ENCODE peak calls at places on chromosomes 1 and 21, in six cellular contexts. S is stimulated activated CD4-positive, alpha-beta T cell treated with anti-CD3 and anti-CD28 coated beads, TNF-alpha, amount 100 ng/mL, for 1 hour; U is amniotic stem cell; M is AG20443; O is GM23338; N is putamen. D is an unnamed sample.

GRCh38 chr21:38743772-38744529 is 61.8 kb upstream of the ETS2 start:
- DNase-seq in S (no peak), U (no peak), M (no peak), O (no peak), N (no peak), D (no peak)

GRCh38 chr1:76901158-76901767 is 34.0 kb downstream of the ST6GALNAC5 start:
- DNase-seq in S (no peak), U (no peak), M (peak), O (peak), N (no peak), D (peak)

GRCh38 chr21:28142692-28143091 is 850.0 kb downstream of the LTN1 start:
- DNase-seq in S (no peak), U (peak), M (peak), O (no peak), N (no peak), D (peak)

GRCh38 chr1:193325771-193326170 is 139.4 kb upstream of the B3GALT2 start:
- DNase-seq in S (no peak), U (no peak), M (no peak), O (no peak), N (no peak), D (no peak)

GRCh38 chr1:9239622-9240401 is 5.2 kb downstream of the H6PD start:
- DNase-seq in S (no peak), U (peak), M (no peak), O (no peak), N (no peak), D (peak)

GRCh38 chr1:228006793-228007053 is at the start of gene WNT3A:
- DNase-seq in S (no peak), U (no peak), M (no peak), O (no peak), N (no peak), D (no peak)

GRCh38 chr1:3716351-3716750 is 35.9 kb upstream of the CCDC27 start:
- DNase-seq in S (no peak), U (no peak), M (no peak), O (no peak), N (no peak), D (no peak)

GRCh38 chr1:67664048-67664447 is 21.0 kb upstream of the GADD45A start:
- DNase-seq in S (no peak), U (no peak), M (no peak), O (no peak), N (no peak), D (no peak)

GRCh38 chr1:231295938-231296337 is 41.7 kb downstream of the EXOC8 start:
- DNase-seq in S (no peak), U (no peak), M (no peak), O (no peak), N (no peak), D (no peak)

GRCh38 chr1:48025076-48025475 is 27.9 kb upstream of the TRABD2B start:
- DNase-seq in S (no peak), U (no peak), M (no peak), O (no peak), N (no peak), D (no peak)

GRCh38 chr1:39671433-39671792 is 494 bp downstream of the NT5C1A start:
- DNase-seq in S (no peak), U (no peak), M (peak), O (peak), N (no peak), D (no peak)

GRCh38 chr1:232963366-232963765 is 13.0 kb downstream of the NTPCR start:
- DNase-seq in S (no peak), U (no peak), M (no peak), O (no peak), N (no peak), D (no peak)

GRCh38 chr1:159943908-159944622 is 1.3 kb downstream of the IGSF9 start:
- DNase-seq in S (no peak), U (no peak), M (no peak), O (no peak), N (no peak), D (peak)

GRCh38 chr1:85465099-85465790 is at the start of gene DDAH1:
- DNase-seq in S (no peak), U (no peak), M (peak), O (peak), N (peak), D (peak)

GRCh38 chr1:216531308-216532239 is 108.3 kb upstream of the USH2A start:
- DNase-seq in S (no peak), U (no peak), M (peak), O (peak), N (no peak), D (no peak)

GRCh38 chr1:172342584-172343245 is 77.8 kb upstream of the C1orf105 start:
- DNase-seq in S (no peak), U (no peak), M (no peak), O (no peak), N (no peak), D (no peak)

GRCh38 chr1:230322967-230323547 is 103.1 kb downstream of the PGBD5 start:
- DNase-seq in S (no peak), U (no peak), M (no peak), O (no peak), N (no peak), D (no peak)

GRCh38 chr1:67771776-67772175 is 61.5 kb downstream of the GNG12 start:
- DNase-seq in S (no peak), U (no peak), M (no peak), O (no peak), N (no peak), D (no peak)

GRCh38 chr1:182166321-182166720 is 104.8 kb upstream of the ZNF648 start:
- DNase-seq in S (no peak), U (no peak), M (no peak), O (no peak), N (no peak), D (no peak)

GRCh38 chr1:184387069-184387870 is 441 bp downstream of the C1orf21 start:
- DNase-seq in S (no peak), U (peak), M (peak), O (peak), N (peak), D (peak)

GRCh38 chr1:67052741-67053534 is 1.0 kb downstream of the SLC35D1 start:
- DNase-seq in S (no peak), U (no peak), M (peak), O (peak), N (peak), D (peak)

GRCh38 chr1:9874959-9875635 is 35.0 kb downstream of the CTNNBIP1 start:
- DNase-seq in S (peak), U (peak), M (peak), O (peak), N (peak), D (peak)

GRCh38 chr1:239353536-239353935 is 32.8 kb upstream of the CHRM3 start:
- DNase-seq in S (no peak), U (no peak), M (no peak), O (no peak), N (no peak), D (no peak)

GRCh38 chr21:44977616-44978340 is 37.9 kb downstream of the SLX9 start:
- DNase-seq in S (no peak), U (no peak), M (no peak), O (no peak), N (no peak), D (no peak)

GRCh38 chr21:45220106-45220505 is 67.6 kb downstream of the POFUT2 start:
- DNase-seq in S (no peak), U (no peak), M (no peak), O (no peak), N (no peak), D (peak)

GRCh38 chr1:218390625-218391024 is 45.5 kb downstream of the TGFB2 start:
- DNase-seq in S (no peak), U (no peak), M (no peak), O (no peak), N (no peak), D (peak)

GRCh38 chr1:33089457-33089856 is 8.5 kb downstream of the AZIN2 start:
- DNase-seq in S (no peak), U (no peak), M (no peak), O (no peak), N (no peak), D (no peak)

GRCh38 chr21:44919913-44920693 is 596 bp downstream of the ITGB2 start:
- DNase-seq in S (no peak), U (no peak), M (no peak), O (peak), N (no peak), D (no peak)

GRCh38 chr1:209029737-209030136 is 553.8 kb upstream of the CAMK1G start:
- DNase-seq in S (no peak), U (no peak), M (peak), O (peak), N (no peak), D (peak)

GRCh38 chr1:94805912-94806311 is 14.2 kb upstream of the SLC44A3 start:
- DNase-seq in S (no peak), U (peak), M (peak), O (peak), N (peak), D (peak)

GRCh38 chr1:227729144-227729880 is 5.8 kb downstream of the JMJD4 start:
- DNase-seq in S (no peak), U (no peak), M (no peak), O (peak), N (no peak), D (peak)

GRCh38 chr1:231126181-231126580 is 35.7 kb upstream of the TRIM67 start:
- DNase-seq in S (no peak), U (no peak), M (no peak), O (no peak), N (no peak), D (no peak)

D was measured in MCF 10A.